ENCODE peak calls at places on chromosomes 1 and 21, in nine cellular contexts. H, R, D, J, U, L, V, M and T are unnamed samples.

GRCh38 chr21:24941316-24942185 is 665.7 kb downstream of the MRPL39 start:
- DNase-seq in V (no peak), H (no peak), M (no peak), D (no peak), R (no peak), U (no peak), J (no peak), L (no peak), T (no peak)

GRCh38 chr1:41514381-41514780 is 29.9 kb upstream of the EDN2 start:
- DNase-seq in L (peak), D (no peak), H (no peak), M (no peak), U (no peak), J (no peak), V (no peak), R (peak), T (no peak)

GRCh38 chr1:91789273-91789997 is 96.5 kb downstream of the TGFBR3 start:
- DNase-seq in L (no peak), V (no peak), J (no peak), H (no peak), D (peak), R (no peak), M (no peak), U (no peak), T (no peak)

GRCh38 chr1:19405761-19406481 is 79.4 kb downstream of the CAPZB start:
- DNase-seq in J (no peak), R (no peak), H (peak), L (no peak), V (peak), M (no peak), D (no peak), U (no peak), T (no peak)

GRCh38 chr1:214281902-214282695 is 1.1 kb downstream of the SMYD2 start:
- DNase-seq in U (peak), V (no peak), H (peak), R (peak), D (peak), M (peak), L (peak), J (peak), T (peak)

GRCh38 chr1:175597969-175598765 is 145.2 kb downstream of the TNR start:
- DNase-seq in D (no peak), R (no peak), V (no peak), U (no peak), L (no peak), J (peak), M (no peak), H (no peak), T (peak)

GRCh38 chr21:41236361-41236973 is 68.5 kb downstream of the BACE2 start:
- DNase-seq in M (no peak), V (no peak), R (no peak), H (no peak), D (no peak), J (no peak), U (no peak), L (no peak), T (no peak)

GRCh38 chr1:66350001-66350547 is 183.9 kb upstream of the SGIP1 start:
- DNase-seq in R (no peak), J (peak), H (peak), V (no peak), L (peak), M (no peak), D (no peak), U (no peak), T (peak)

GRCh38 chr1:9181176-9181906 is 52.4 kb upstream of the GPR157 start:
- DNase-seq in D (peak), R (peak), L (peak), V (peak), H (peak), M (peak), J (peak), U (no peak), T (peak)

GRCh38 chr1:9181990-9182783 is 52.4 kb upstream of the H6PD start:
- DNase-seq in V (no peak), D (no peak), H (peak), U (no peak), J (peak), M (no peak), R (peak), L (peak), T (peak)

GRCh38 chr1:9183441-9183840 is 51.1 kb upstream of the H6PD start:
- DNase-seq in V (no peak), H (no peak), L (no peak), R (no peak), D (no peak), M (no peak), J (no peak), U (no peak), T (no peak)

GRCh38 chr1:9183898-9184297 is 50.7 kb upstream of the H6PD start:
- DNase-seq in M (no peak), R (no peak), V (no peak), L (no peak), J (no peak), D (no peak), U (no peak), H (no peak), T (no peak)

GRCh38 chr1:9182784-9183257 is 51.8 kb upstream of the H6PD start:
- DNase-seq in H (peak), L (no peak), J (no peak), M (no peak), V (no peak), D (no peak), R (no peak), U (no peak), T (no peak)
- H3K4me3 ChIP-seq in H (peak), L (peak), J (peak), M (peak), V (no peak), D (peak), R (peak), U (peak), T (peak)

DNA sequence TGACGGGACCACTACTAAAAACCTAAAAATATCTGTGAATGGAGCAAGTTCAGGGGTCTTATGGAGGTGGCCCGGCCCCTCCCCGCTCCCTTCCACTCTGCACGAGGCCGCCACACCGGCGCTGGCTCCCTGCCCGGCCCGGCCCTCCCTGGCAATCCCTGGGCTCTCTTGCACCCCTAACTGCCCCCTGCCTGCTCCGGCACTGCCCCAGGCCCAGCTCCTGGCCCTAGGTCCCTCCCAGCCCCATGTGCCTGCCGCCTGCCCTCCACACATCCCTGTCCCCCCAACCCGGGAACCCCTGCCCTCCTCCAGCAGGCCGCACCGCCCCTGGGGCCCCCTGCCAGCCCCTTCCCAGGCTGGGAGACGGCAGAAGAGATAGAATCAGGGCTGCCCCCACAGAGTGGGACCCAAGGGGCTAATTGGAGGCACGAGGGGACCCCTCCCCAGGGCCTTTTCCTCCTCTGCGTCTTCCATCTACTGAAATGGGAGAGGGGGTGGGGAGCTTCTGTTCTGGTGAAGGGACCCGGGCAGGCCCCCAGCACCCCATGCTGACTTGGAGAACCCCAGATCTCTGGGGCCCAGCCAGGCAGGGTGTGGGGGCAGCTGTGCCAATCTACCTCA is 9.3 kb upstream of the CTRC start:
- DNase-seq in H (no peak), L (no peak), R (no peak), D (no peak), V (no peak), U (no peak), J (no peak), M (no peak), T (no peak)
- TF ChIP-seq CTCF in H (no peak), L (no peak), R (no peak), D (no peak), V (no peak), U (no peak), J (no peak), M (no peak), T (no peak)

DNA sequence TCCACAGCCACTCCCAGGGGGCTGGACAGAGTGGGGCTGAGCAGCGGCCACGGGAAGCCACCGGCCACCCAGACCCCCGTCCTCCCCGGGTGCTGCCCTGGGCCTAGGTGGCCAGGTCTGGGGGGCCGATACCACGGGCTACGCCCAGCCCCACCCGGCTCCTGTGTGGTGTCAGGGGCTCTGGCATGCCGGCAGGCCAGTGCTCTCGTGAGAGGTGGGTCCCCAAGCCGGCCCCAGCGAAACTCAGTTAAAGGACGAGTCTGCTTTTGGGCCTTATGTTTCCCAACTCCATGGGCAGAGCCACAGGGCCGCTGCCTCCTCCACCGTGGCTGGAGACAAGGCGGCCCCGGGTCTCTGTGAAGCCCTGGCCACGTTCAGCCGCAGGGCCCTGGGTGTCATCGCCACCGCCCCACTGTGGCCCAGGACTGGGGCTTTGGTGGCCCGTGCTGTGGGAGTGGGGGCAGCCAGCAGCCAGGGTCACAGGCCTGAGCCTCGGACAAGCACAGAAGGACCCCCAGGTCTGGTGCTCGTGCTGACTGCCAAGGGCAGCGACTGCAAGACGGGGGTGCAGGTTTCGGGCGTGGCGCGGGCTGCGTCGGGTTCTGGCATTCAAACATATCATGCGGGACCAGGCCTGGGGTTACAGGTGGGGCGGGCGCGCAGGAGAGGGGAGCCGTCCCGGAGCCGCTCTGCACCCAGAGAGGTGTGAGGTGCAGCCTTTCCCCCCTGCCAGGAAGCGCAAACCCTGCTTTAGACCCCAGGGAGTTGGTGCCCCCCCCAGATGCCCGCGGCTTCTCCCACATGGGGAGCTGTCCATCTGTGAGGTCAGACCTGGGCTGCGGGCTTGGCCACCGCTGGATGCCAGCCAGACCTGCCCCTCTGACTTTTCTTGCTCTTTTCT is 11.9 kb upstream of the C1orf159 start:
- DNase-seq in R (no peak), J (no peak), U (no peak), D (no peak), V (no peak), M (no peak), L (no peak), H (no peak), T (no peak)
- H3K4me3 ChIP-seq in R (no peak), J (no peak), U (no peak), D (no peak), V (no peak), M (no peak), L (peak), H (no peak), T (no peak)

DNA sequence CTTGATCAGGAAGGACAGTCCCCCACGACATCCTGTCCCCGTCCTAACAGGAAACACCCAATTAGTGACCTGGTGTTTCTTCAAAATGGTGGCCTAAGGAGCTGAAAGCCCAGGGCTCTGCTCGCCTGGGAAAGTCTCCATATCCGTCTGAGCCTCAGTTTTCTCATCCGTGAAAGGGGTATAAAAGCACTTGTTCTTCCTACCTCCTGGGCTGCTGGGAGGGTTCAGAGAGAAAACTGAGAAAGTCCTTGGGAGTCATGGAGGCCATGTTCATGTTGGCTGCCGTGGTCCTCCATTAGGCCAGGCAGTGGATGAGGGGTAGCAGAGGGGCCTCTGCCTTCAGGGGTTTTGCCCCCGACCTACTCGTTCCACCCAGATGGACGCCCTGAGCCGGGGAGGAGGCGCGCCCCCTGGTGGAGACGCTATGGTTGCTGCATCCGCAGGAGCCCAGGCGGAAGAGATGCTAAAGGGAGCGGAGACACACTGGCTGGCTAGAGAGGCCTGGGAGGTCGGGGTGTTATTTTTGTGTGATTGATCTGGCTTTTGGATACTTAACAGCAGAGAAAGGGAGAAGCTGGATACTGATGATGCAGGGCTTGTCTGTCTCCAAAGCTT is 113.5 kb downstream of the PRDM2 start:
- DNase-seq in R (no peak), U (no peak), M (no peak), H (peak), J (peak), L (no peak), V (peak), D (no peak), T (peak)
- TF ChIP-seq CTCF in R (peak), U (peak), M (no peak), H (peak), J (peak), L (peak), V (peak), D (peak), T (peak)

DNA sequence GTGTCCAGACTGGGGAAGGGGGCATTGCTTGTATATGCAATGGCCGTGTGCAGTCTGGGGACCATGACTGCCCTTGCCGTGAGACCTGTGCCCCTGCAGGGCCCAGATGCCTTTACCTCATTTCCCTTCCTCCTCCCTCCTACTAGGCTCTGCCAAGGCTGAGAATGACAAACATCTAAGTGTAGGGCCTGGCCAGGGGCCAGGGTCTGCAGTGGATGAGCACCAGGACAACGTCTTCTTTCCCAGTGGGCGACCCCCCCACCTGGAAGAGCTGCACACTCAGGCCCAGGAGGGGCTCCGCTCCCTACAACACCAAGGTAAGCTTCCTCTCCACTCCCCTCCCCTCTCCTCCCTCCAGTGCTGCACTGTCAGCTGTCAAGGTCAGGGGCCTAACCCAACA is 49.5 kb downstream of the YARS1 start:
- DNase-seq in V (no peak), L (no peak), H (no peak), U (no peak), M (no peak), J (peak), D (no peak), R (no peak), T (peak)
- H3K4me3 ChIP-seq in V (no peak), L (no peak), H (no peak), U (no peak), M (no peak), J (no peak), D (no peak), R (no peak), T (no peak)

DNA sequence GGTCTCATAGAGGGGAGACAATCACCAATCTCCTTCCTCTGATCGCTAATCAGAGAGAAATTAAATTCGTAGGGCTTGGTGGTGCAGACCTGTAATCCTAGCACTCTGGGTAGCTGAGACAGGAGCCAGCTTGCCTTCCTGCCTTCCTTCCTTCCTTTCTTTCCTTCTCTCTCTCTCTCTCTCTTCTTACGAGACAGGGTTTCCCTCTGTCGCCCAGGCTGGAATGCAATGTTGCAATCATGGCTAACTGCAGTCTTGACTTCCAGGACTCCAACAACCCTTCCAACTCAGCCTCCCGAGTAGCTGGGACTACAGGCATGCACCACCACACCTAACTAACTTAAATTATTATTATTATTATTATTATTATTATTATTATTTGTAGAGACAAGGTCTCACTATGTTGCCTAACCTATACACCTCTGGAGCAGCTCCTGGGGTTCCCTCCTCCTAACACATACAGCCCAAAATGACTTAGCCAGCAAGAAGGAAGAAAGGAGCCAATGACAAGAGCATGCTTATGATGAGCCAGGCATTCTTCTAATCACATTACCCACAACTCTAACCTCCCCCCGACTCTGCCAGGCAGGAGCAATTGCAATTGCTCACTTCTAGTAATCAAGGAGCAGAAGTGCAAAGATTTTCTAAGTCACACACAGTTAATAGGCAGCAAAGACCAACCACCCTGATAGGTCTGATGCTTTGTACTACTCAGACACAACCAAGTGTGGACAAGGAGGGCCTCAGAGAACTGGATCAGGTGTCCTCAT is 105.4 kb upstream of the F3 start:
- DNase-seq in U (no peak), M (no peak), V (no peak), L (no peak), D (no peak), R (no peak), H (no peak), J (peak), T (peak)
- TF ChIP-seq CTCF in U (no peak), M (no peak), V (no peak), L (no peak), D (no peak), R (no peak), H (no peak), J (no peak), T (no peak)

GRCh38 chr1:11561740-11562139 is 82.8 kb downstream of the DISP3 start:
- DNase-seq in R (no peak), M (no peak), H (no peak), J (no peak), V (no peak), L (no peak), D (no peak), U (no peak), T (no peak)

GRCh38 chr1:11562664-11563063 is 83.7 kb downstream of the DISP3 start:
- DNase-seq in D (no peak), U (no peak), H (no peak), R (no peak), J (no peak), V (no peak), L (no peak), M (no peak), T (no peak)

GRCh38 chr1:11566042-11566825 is 87.3 kb downstream of the DISP3 start:
- DNase-seq in U (no peak), L (no peak), M (no peak), J (no peak), V (no peak), H (no peak), R (no peak), D (no peak), T (no peak)

GRCh38 chr1:11564237-11564636 is 85.3 kb downstream of the DISP3 start:
- DNase-seq in V (no peak), M (no peak), U (no peak), H (no peak), R (no peak), D (no peak), J (no peak), L (no peak), T (no peak)

DNA sequence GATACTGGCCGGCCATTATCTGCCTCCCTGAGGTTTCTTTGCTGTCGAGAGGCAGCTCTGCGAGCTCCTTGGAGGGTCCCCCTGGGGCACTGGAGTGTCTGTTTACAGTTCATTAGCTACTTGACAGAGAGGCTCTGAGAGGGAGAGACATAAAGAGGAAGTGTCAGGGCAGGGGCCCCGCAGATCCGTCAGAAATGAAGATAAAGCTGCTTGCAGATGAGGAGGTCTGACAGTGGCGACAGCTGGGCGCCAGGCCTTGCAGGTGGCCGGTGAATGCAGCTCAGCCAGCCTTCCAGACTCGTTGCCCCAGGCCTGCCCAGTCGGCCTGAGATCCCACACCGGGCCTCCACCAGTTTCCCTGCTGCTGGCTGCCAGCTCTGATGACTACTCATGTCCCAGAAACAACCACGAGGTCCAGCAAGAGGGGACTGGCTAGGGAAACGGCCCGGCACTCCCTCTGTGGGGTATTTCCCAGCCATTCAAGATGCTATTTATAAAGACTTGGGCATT is 84.7 kb downstream of the DISP3 start:
- DNase-seq in H (peak), M (no peak), R (no peak), U (no peak), J (peak), V (no peak), D (no peak), L (peak), T (peak)
- H3K4me3 ChIP-seq in H (no peak), M (no peak), R (no peak), U (no peak), J (no peak), V (no peak), D (no peak), L (no peak), T (no peak)

GRCh38 chr1:24392982-24393645 is 20.5 kb downstream of the STPG1 start:
- DNase-seq in U (no peak), H (no peak), L (no peak), V (no peak), D (no peak), M (no peak), R (no peak), J (no peak), T (no peak)

GRCh38 chr1:24392604-24392946 is 21.0 kb downstream of the STPG1 start:
- DNase-seq in D (no peak), R (no peak), L (no peak), M (no peak), U (no peak), H (no peak), V (no peak), J (no peak), T (no peak)

GRCh38 chr1:24390924-24391782 is 22.4 kb downstream of the STPG1 start:
- DNase-seq in R (peak), L (peak), V (peak), D (peak), M (peak), H (peak), J (peak), U (peak), T (peak)

GRCh38 chr1:24393892-24394291 is 19.7 kb downstream of the STPG1 start:
- DNase-seq in L (no peak), U (no peak), M (peak), D (no peak), V (no peak), R (no peak), H (no peak), J (peak), T (peak)

GRCh38 chr1:24391882-24392603 is 21.5 kb downstream of the STPG1 start:
- DNase-seq in V (peak), L (peak), J (peak), D (peak), R (peak), U (no peak), M (peak), H (peak), T (peak)
- TF ChIP-seq CTCF in V (peak), L (peak), J (peak), D (peak), R (peak), U (peak), M (peak), H (peak), T (peak)